ENCODE peak calls at places on chromosomes 7 and 10, in seven cellular contexts. S is WERI-Rb-1; E is transverse colon; B is cardiac muscle cell; H is foreskin fibroblast; O is WTC11; J is CD8-positive, alpha-beta T cell. Q is an unnamed sample.

GRCh38 chr7:20033621-20034200 is 183.5 kb downstream of the MACC1 start:
- DNase-seq in H (peak; percentile 71), S (no peak), J (no peak), O (no peak), B (no peak), E (no peak), Q (no peak)

GRCh38 chr7:136655414-136655813 is 213.0 kb upstream of the CHRM2 start:
- DNase-seq in O (no peak), B (no peak), J (no peak), S (no peak), E (no peak), H (no peak), Q (no peak)

GRCh38 chr10:101292194-101293006 is 61.6 kb upstream of the BTRC start:
- DNase-seq in E (no peak), H (no peak), J (no peak), B (peak; percentile 52), S (peak; percentile 88), O (peak; percentile 27), Q (peak; percentile 49)

GRCh38 chr7:150799741-150800575 is at the start of gene TMEM176B:
- DNase-seq in S (peak; percentile 31), J (no peak), B (peak; percentile 40), O (peak; percentile 37), H (no peak), E (peak; percentile 76), Q (no peak)

GRCh38 chr10:12825255-12825654 is 176.3 kb downstream of the CCDC3 start:
- DNase-seq in H (no peak), S (no peak), B (no peak), E (no peak), O (no peak), J (no peak), Q (no peak)

GRCh38 chr7:5892498-5892897 is 6.0 kb upstream of the CCZ1 start:
- DNase-seq in J (no peak), E (no peak), S (no peak), H (no peak), O (no peak), B (no peak), Q (no peak)

GRCh38 chr10:82887488-82887887 is 1012.5 kb downstream of the NRG3 start:
- DNase-seq in H (no peak), O (no peak), S (no peak), B (no peak), E (no peak), J (no peak), Q (no peak)

GRCh38 chr10:19021162-19021561 is 27.4 kb upstream of the MALRD1 start:
- DNase-seq in H (no peak), J (no peak), O (no peak), S (no peak), B (no peak), E (no peak), Q (no peak)

GRCh38 chr10:106540606-106541005 is 623.9 kb downstream of the SORCS1 start:
- DNase-seq in B (no peak), J (no peak), O (no peak), E (no peak), H (no peak), S (no peak), Q (no peak)

GRCh38 chr7:121139427-121139826 is 150.9 kb downstream of the CPED1 start:
- DNase-seq in S (no peak), H (no peak), J (no peak), O (no peak), E (no peak), B (no peak), Q (no peak)

GRCh38 chr10:116761883-116762282 is 19.5 kb upstream of the HSPA12A start:
- DNase-seq in S (no peak), H (no peak), J (no peak), O (no peak), E (no peak), B (no peak), Q (no peak)

GRCh38 chr7:46239856-46240255 is 318.8 kb upstream of the IGFBP3 start:
- DNase-seq in S (no peak), H (no peak), O (no peak), E (no peak), B (no peak), J (no peak), Q (no peak)

GRCh38 chr7:106451171-106451570 is 166.4 kb upstream of the NAMPT start:
- DNase-seq in H (no peak), B (no peak), S (no peak), E (no peak), J (no peak), O (no peak), Q (no peak)

GRCh38 chr10:35409094-35409582 is 72.8 kb downstream of the CCNY start:
- DNase-seq in E (no peak), S (no peak), J (no peak), B (no peak), H (peak; percentile 87), O (no peak), Q (no peak)

GRCh38 chr7:12493407-12493806 is 77.1 kb upstream of the SCIN start:
- DNase-seq in O (no peak), S (peak; percentile 20), B (no peak), E (no peak), H (peak; percentile 10), J (no peak), Q (no peak)

GRCh38 chr7:12493866-12494265 is 76.7 kb upstream of the SCIN start:
- DNase-seq in S (no peak), B (no peak), O (no peak), E (no peak), H (no peak), J (no peak), Q (no peak)

GRCh38 chr7:12491526-12491925 is 79.0 kb upstream of the SCIN start:
- DNase-seq in O (no peak), S (no peak), H (no peak), J (no peak), E (no peak), B (no peak), Q (no peak)

GRCh38 chr7:12490941-12491340 is 79.6 kb upstream of the SCIN start:
- DNase-seq in S (no peak), H (no peak), B (no peak), E (no peak), O (no peak), J (no peak), Q (no peak)

DNA sequence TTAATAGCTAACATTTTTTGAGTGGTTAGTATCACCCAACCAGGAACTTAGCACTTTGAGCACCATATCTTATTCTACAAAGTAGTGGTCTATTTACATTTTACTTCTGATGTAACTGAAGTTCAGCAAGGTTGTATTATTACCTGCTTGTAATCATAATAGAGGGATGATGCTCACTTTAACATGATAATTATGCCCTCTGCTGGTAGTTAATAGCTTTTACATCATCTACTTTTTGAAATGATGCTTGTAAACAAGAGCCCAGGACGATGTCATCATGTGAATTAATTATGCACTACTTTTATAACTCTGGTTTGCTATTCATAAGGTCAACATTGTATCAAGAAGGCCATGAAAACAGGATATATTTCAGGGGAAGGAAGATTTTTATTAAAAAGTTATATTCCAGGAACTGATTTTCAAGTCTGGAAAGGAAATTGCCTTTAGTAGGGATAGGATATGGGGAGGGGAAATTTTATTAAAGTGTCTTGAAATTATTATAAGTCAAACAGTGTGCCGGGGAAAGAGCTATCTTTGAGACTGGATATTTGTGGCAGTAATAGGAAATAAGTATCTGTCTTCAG is 80.3 kb upstream of the SCIN start:
- DNase-seq in E (no peak), J (no peak), O (no peak), B (peak; percentile 55), S (no peak), H (no peak), Q (no peak)
- TF ChIP-seq CTCF in E (peak; percentile 36), J (peak; percentile 59), O (peak; percentile 43), B (peak; percentile 51), S (no peak), H (peak; percentile 36), Q (peak; percentile 57)

DNA sequence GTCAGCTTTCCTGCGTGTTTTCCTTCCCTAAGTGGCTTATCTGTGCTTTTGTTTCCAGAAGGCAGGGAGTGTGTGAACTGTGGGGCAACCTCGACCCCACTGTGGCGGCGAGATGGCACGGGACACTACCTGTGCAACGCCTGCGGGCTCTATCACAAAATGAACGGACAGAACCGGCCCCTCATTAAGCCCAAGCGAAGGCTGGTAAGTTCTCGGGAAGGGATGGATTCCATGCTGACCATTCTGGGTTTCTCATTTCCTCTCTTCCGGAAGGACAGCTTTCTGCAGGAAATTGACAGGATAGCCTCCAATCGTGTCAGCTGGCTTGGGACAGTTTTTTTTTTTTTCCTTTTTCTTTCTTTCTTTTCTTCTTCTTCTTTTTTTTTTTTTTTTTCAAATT is 9.4 kb downstream of the GATA3 start:
- DNase-seq in S (no peak), B (no peak), O (no peak), H (no peak), E (no peak), J (no peak), Q (no peak)
- TF ChIP-seq CTCF in S (no peak), B (no peak), O (no peak), H (no peak), E (no peak), J (no peak), Q (no peak)

DNA sequence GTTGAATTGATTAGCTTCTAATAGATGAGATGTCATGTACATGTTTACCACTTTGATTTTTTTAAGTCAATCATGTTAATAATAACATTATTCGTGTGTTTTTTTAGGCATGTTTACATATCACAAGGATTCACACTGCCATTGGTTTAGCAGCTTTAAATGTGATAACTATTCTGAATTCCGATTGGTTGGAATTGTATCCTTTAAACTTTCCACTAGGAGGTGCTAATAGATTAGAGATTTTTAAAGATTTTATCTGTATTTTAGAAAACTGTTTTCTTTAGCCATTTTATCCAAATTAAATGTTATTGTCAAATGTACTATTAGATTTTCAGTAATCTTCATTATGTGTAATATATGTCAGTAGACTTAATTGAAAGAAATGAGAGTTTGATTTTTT is 83.2 kb downstream of the HECTD2 start:
- DNase-seq in B (peak; percentile 19), H (peak; percentile 18), E (no peak), J (no peak), S (no peak), O (no peak), Q (no peak)
- TF ChIP-seq CTCF in B (peak; percentile 30), H (peak; percentile 23), E (peak; percentile 42), J (no peak), S (no peak), O (no peak), Q (no peak)

GRCh38 chr10:126502481-126502880 is 114.2 kb upstream of the ADAM12 start:
- DNase-seq in B (no peak), H (peak; percentile 26), E (no peak), S (no peak), O (no peak), J (no peak), Q (no peak)

GRCh38 chr10:126499744-126500143 is 111.5 kb upstream of the ADAM12 start:
- DNase-seq in O (no peak), B (no peak), J (no peak), S (no peak), H (no peak), E (no peak), Q (no peak)

GRCh38 chr10:126500866-126501265 is 112.6 kb upstream of the ADAM12 start:
- DNase-seq in S (no peak), H (peak; percentile 58), O (no peak), B (no peak), E (no peak), J (no peak), Q (no peak)

GRCh38 chr10:126501828-126502227 is 113.6 kb upstream of the ADAM12 start:
- DNase-seq in E (no peak), B (no peak), S (no peak), H (no peak), O (no peak), J (no peak), Q (no peak)

GRCh38 chr10:126500185-126500584 is 111.9 kb upstream of the ADAM12 start:
- DNase-seq in O (no peak), J (no peak), E (no peak), S (no peak), B (no peak), H (no peak), Q (no peak)
- TF ChIP-seq CTCF in O (no peak), J (no peak), E (no peak), S (no peak), B (no peak), H (no peak), Q (no peak)

GRCh38 chr10:90414926-90415325 is 442.9 kb downstream of the HTR7 start:
- DNase-seq in H (no peak), J (no peak), E (no peak), O (no peak), B (no peak), S (no peak), Q (no peak)
- TF ChIP-seq CTCF in H (no peak), J (no peak), E (no peak), O (no peak), B (no peak), S (no peak), Q (no peak)

Q was measured in D721Med.